ENCODE peak calls at places on chromosomes 13 and 19, in four cellular contexts. One of them, this sample, is unnamed.

GRCh38 chr19:39946532-39946931 is 12.1 kb upstream of the FCGBP start:
- DNase-seq in AG09309: no peak
- DNase-seq in fibroblast of the aortic adventitia: no peak
- DNase-seq in thoracic aorta: no peak
- DNase-seq in this sample: no peak

GRCh38 chr19:33796164-33797100 is at the start of gene KCTD15:
- DNase-seq in AG09309: no peak
- DNase-seq in thoracic aorta: no peak
- DNase-seq in fibroblast of the aortic adventitia: peak
- DNase-seq in this sample: no peak

GRCh38 chr13:110445722-110446569 is 115.6 kb downstream of the RAB20 start:
- DNase-seq in thoracic aorta: no peak
- DNase-seq in fibroblast of the aortic adventitia: no peak
- DNase-seq in AG09309: no peak
- DNase-seq in this sample: no peak

GRCh38 chr19:48928164-48929005 is 5.1 kb upstream of the DHDH start:
- DNase-seq in fibroblast of the aortic adventitia: peak
- DNase-seq in AG09309: no peak
- DNase-seq in thoracic aorta: no peak
- DNase-seq in this sample: no peak

GRCh38 chr13:44879452-44880058 is 109.7 kb downstream of the NUFIP1 start:
- DNase-seq in fibroblast of the aortic adventitia: peak
- DNase-seq in thoracic aorta: no peak
- DNase-seq in AG09309: no peak
- DNase-seq in this sample: no peak

GRCh38 chr13:95349267-95349666 is 48.0 kb upstream of the ABCC4 start:
- DNase-seq in fibroblast of the aortic adventitia: peak
- DNase-seq in thoracic aorta: no peak
- DNase-seq in AG09309: no peak
- DNase-seq in this sample: no peak

GRCh38 chr19:45177817-45178261 is at the start of gene TRAPPC6A:
- DNase-seq in AG09309: peak
- DNase-seq in thoracic aorta: no peak
- DNase-seq in fibroblast of the aortic adventitia: peak
- DNase-seq in this sample: no peak

GRCh38 chr19:33553530-33554310 is 32.1 kb upstream of the PEPD start:
- DNase-seq in thoracic aorta: no peak
- DNase-seq in fibroblast of the aortic adventitia: no peak
- DNase-seq in AG09309: no peak
- DNase-seq in this sample: no peak

GRCh38 chr13:47039106-47039505 is 142.3 kb upstream of the HTR2A start:
- DNase-seq in thoracic aorta: no peak
- DNase-seq in fibroblast of the aortic adventitia: peak
- DNase-seq in AG09309: peak
- DNase-seq in this sample: no peak

GRCh38 chr13:34523401-34523800 is 418.7 kb upstream of the NBEA start:
- DNase-seq in fibroblast of the aortic adventitia: no peak
- DNase-seq in thoracic aorta: no peak
- DNase-seq in AG09309: no peak
- DNase-seq in this sample: no peak

GRCh38 chr19:48230555-48231129 is 25.1 kb downstream of the CARD8 start:
- DNase-seq in fibroblast of the aortic adventitia: no peak
- DNase-seq in AG09309: no peak
- DNase-seq in thoracic aorta: no peak
- DNase-seq in this sample: no peak

GRCh38 chr19:1177322-1178114 is 3.5 kb upstream of the SBNO2 start:
- DNase-seq in AG09309: peak
- DNase-seq in fibroblast of the aortic adventitia: peak
- DNase-seq in thoracic aorta: no peak
- DNase-seq in this sample: no peak

GRCh38 chr19:33727331-33728028 is 69.2 kb upstream of the KCTD15 start:
- DNase-seq in thoracic aorta: no peak
- DNase-seq in fibroblast of the aortic adventitia: no peak
- DNase-seq in AG09309: no peak
- DNase-seq in this sample: no peak

GRCh38 chr13:112444001-112444311 is 67.8 kb downstream of the SPACA7 start:
- DNase-seq in fibroblast of the aortic adventitia: peak
- DNase-seq in thoracic aorta: no peak
- DNase-seq in AG09309: no peak
- DNase-seq in this sample: peak
- TF ChIP-seq CTCF in fibroblast of the aortic adventitia: peak
- TF ChIP-seq CTCF in thoracic aorta: peak
- TF ChIP-seq CTCF in AG09309: peak
- TF ChIP-seq CTCF in this sample: peak

GRCh38 chr13:76331948-76332712 is 554.1 kb downstream of the KCTD12 start:
- DNase-seq in thoracic aorta: no peak
- DNase-seq in fibroblast of the aortic adventitia: peak
- DNase-seq in AG09309: no peak
- DNase-seq in this sample: no peak
- TF ChIP-seq CTCF in thoracic aorta: no peak
- TF ChIP-seq CTCF in fibroblast of the aortic adventitia: no peak
- TF ChIP-seq CTCF in AG09309: no peak
- TF ChIP-seq CTCF in this sample: no peak

GRCh38 chr19:12736854-12737665 is at the start of gene GET3:
- DNase-seq in thoracic aorta: peak
- DNase-seq in fibroblast of the aortic adventitia: peak
- DNase-seq in AG09309: peak
- DNase-seq in this sample: peak
- TF ChIP-seq CTCF in thoracic aorta: peak
- TF ChIP-seq CTCF in fibroblast of the aortic adventitia: no peak
- TF ChIP-seq CTCF in AG09309: no peak
- TF ChIP-seq CTCF in this sample: no peak

GRCh38 chr13:113862766-113863510 is 938 bp downstream of the GAS6 start:
- DNase-seq in fibroblast of the aortic adventitia: peak
- DNase-seq in AG09309: no peak
- DNase-seq in thoracic aorta: no peak
- DNase-seq in this sample: peak
- TF ChIP-seq CTCF in fibroblast of the aortic adventitia: peak
- TF ChIP-seq CTCF in AG09309: no peak
- TF ChIP-seq CTCF in thoracic aorta: no peak
- TF ChIP-seq CTCF in this sample: no peak

This sample was measured in mesothelial cell of epicardium.